ENCODE peak calls at places on chromosomes 1 and 21, in six cellular contexts. N is AG09309, M is PC-9, O is HL-60, J is stomach, F is H1. R is an unnamed sample.

GRCh38 chr1:162690672-162691434 is 58.6 kb downstream of the DDR2 start:
- DNase-seq in F (no peak), O (no peak), M (peak), N (peak), J (no peak), R (no peak)

GRCh38 chr21:38990424-38990794 is 184.7 kb downstream of the ETS2 start:
- DNase-seq in N (no peak), M (no peak), F (no peak), J (peak), O (no peak), R (no peak)

GRCh38 chr1:156122519-156123355 is 8.2 kb downstream of the LMNA start:
- DNase-seq in O (no peak), N (no peak), F (no peak), J (peak), M (peak), R (no peak)

GRCh38 chr1:20194770-20195463 is 8.6 kb upstream of the PLA2G2C start:
- DNase-seq in J (peak), M (no peak), N (no peak), O (peak), F (peak), R (peak)

GRCh38 chr1:159199901-159200300 is 4.8 kb upstream of the ACKR1 start:
- DNase-seq in F (no peak), M (no peak), N (no peak), O (no peak), J (no peak), R (no peak)

GRCh38 chr1:30513396-30514136 is 209.8 kb downstream of the MATN1 start:
- DNase-seq in M (no peak), F (peak), J (peak), O (no peak), N (no peak), R (no peak)

GRCh38 chr1:48572134-48572533 is 100.1 kb upstream of the SPATA6 start:
- DNase-seq in J (no peak), O (no peak), F (no peak), M (no peak), N (no peak), R (no peak)

GRCh38 chr1:85421179-85421578 is 43.8 kb downstream of the DDAH1 start:
- DNase-seq in O (no peak), M (no peak), F (no peak), N (no peak), J (no peak), R (no peak)

GRCh38 chr1:228083871-228084278 is 1.4 kb downstream of the ARF1 start:
- DNase-seq in O (no peak), M (no peak), N (no peak), J (no peak), F (no peak), R (no peak)

GRCh38 chr1:211327341-211327921 is 798 bp downstream of the TRAF5 start:
- DNase-seq in N (no peak), O (no peak), F (no peak), M (peak), J (no peak), R (peak)

GRCh38 chr1:206450271-206450670 is 20.0 kb upstream of the IKBKE start:
- DNase-seq in M (no peak), O (no peak), F (no peak), J (no peak), N (no peak), R (no peak)
- H3K4me3 ChIP-seq in M (no peak), O (no peak), F (no peak), J (no peak), N (no peak), R (no peak)

GRCh38 chr21:30268608-30269197 is 14.0 kb downstream of the KRTAP24-1 start:
- DNase-seq in O (peak), N (no peak), M (no peak), J (no peak), F (peak), R (peak)
- TF ChIP-seq CTCF in O (peak), N (no peak), M (peak), J (no peak), F (no peak), R (peak)

GRCh38 chr1:67687649-67688048 is 2.6 kb downstream of the GADD45A start:
- DNase-seq in N (no peak), J (no peak), F (no peak), M (peak), O (peak), R (no peak)
- H3K4me3 ChIP-seq in N (peak), J (no peak), F (no peak), M (peak), O (peak), R (peak)

DNA sequence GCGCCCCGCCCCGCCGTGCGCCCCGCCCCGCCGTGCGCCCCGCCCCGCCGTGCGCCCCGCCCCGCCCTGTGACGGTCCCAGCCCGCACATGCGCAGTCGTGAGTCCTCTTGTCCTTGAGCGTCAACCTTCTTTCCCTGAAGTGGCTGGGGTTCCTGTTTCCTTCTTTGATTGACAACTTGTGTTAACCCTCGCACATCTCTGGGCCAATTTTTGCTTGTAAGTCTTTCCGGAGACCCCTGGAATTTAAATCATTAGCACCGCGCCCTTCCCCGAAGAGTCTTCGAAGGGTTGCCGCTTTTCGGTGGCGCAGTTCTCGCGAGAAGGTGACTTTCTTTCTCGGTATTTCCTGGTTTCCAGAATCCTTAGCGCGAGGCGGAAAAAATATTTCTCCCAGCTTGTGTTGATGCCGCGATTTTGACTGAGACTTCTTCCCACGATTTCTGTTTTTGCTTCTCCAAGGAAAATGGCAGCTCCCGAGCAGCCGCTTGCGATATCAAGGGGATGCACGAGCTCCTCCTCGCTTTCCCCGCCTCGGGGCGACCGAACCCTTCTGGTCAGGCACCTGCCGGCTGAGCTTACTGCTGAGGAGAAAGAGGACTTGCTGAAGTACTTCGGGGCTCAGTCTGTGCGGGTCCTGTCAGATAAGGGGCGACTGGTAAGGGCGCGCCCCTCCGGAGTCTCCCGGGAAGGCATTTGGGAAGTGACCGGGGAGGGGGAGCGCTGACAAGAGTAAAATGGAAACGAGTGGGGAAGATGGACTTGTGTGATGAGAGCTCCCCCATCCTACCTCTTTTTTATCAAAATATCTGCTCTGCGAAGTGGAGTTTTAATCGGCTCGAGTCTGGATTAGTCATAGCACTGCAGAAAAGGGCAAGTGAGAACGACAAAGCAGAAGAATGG is at the start of gene RNPC3:
- DNase-seq in M (peak), N (peak), O (peak), F (peak), J (peak), R (peak)
- TF ChIP-seq CTCF in M (peak), N (no peak), O (no peak), F (no peak), J (no peak), R (peak)

DNA sequence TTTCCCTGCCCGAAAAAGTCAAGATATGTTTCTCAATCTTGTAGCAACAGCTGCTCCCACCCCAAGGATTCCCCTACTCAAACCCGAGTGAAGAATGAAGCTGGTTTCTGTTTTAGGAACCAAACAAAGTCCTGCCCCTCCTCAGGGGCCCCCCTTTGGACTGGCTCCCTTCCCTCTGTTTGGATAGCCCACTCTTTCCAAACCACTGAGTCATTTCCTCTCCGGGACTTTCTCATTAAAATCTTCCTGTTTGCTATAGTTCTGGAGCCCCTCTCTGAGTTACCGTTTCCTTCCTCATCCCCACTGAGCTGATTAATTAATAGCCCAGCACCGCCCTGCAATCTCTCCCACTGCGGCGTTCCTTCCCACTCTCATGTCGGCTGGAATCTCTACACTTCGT is 101.0 kb downstream of the TSEN15 start:
- DNase-seq in N (no peak), F (no peak), M (no peak), O (peak), J (no peak), R (no peak)
- H3K4me3 ChIP-seq in N (peak), F (no peak), M (no peak), O (peak), J (peak), R (no peak)

R was measured in GM12865.